ENCODE peak calls at places on chromosomes 2 and 18, in six cellular contexts. I, G, Z, D, W and U are unnamed samples.

GRCh38 chr2:68110102-68110501 is 47.3 kb upstream of the C1D start:
- DNase-seq in I (no peak), G (no peak), W (no peak), D (no peak), Z (no peak), U (no peak)

GRCh38 chr2:17536416-17536815 is 4.1 kb upstream of the VSNL1 start:
- DNase-seq in Z (no peak), D (no peak), I (no peak), W (no peak), G (no peak), U (no peak)

GRCh38 chr2:142973160-142973821 is 95.8 kb downstream of the KYNU start:
- DNase-seq in W (no peak), G (no peak), Z (no peak), D (no peak), I (no peak), U (no peak)

GRCh38 chr18:32598144-32598543 is 127.5 kb upstream of the GAREM1 start:
- DNase-seq in I (no peak), W (no peak), G (no peak), D (no peak), Z (no peak), U (no peak)

GRCh38 chr2:4653989-4654388 is 950.6 kb downstream of the DCDC2C start:
- DNase-seq in I (no peak), Z (no peak), G (no peak), D (no peak), W (no peak), U (no peak)

GRCh38 chr2:60485055-60485454 is 68.4 kb downstream of the BCL11A start:
- DNase-seq in W (peak; percentile 28), I (no peak), G (no peak), Z (no peak), D (no peak), U (no peak)

GRCh38 chr2:99777266-99777640 is 287.4 kb upstream of the REV1 start:
- DNase-seq in I (no peak), D (no peak), G (no peak), W (no peak), Z (no peak), U (no peak)

GRCh38 chr2:158620656-158621055 is 163.9 kb downstream of the PKP4 start:
- DNase-seq in Z (no peak), I (no peak), G (no peak), W (no peak), D (no peak), U (no peak)

GRCh38 chr2:73925033-73925704 is 1.5 kb upstream of the DGUOK start:
- DNase-seq in Z (no peak), W (no peak), I (no peak), G (peak; percentile 69), D (no peak), U (no peak)

GRCh38 chr18:57819671-57820460 is 16.8 kb upstream of the ATP8B1 start:
- DNase-seq in D (peak; percentile 83), G (peak; percentile 82), I (peak; percentile 34), W (peak; percentile 71), Z (no peak), U (no peak)

GRCh38 chr2:53353372-53354111 is 414.1 kb upstream of the CHAC2 start:
- DNase-seq in D (no peak), Z (no peak), W (no peak), G (peak; percentile 73), I (no peak), U (no peak)

GRCh38 chr2:128664499-128664971 is 345.9 kb upstream of the HS6ST1 start:
- DNase-seq in G (no peak), I (no peak), D (no peak), W (no peak), Z (peak; percentile 20), U (no peak)

GRCh38 chr2:27737676-27738348 is 33.7 kb upstream of the MRPL33 start:
- DNase-seq in D (peak; percentile 53), G (no peak), W (peak; percentile 85), Z (no peak), I (no peak), U (no peak)

GRCh38 chr2:106990307-106990706 is 104.3 kb upstream of the ST6GAL2 start:
- DNase-seq in W (no peak), I (no peak), G (no peak), Z (no peak), D (no peak), U (no peak)
- TF ChIP-seq EP300 in W (no peak), I (no peak), G (no peak), Z (no peak), D (no peak), U (no peak)

GRCh38 chr2:15861898-15862297 is 78.5 kb upstream of the MYCN start:
- DNase-seq in G (no peak), W (no peak), D (no peak), I (no peak), Z (no peak), U (no peak)

GRCh38 chr2:15860051-15860663 is 80.2 kb upstream of the MYCN start:
- DNase-seq in Z (no peak), D (no peak), G (no peak), I (no peak), W (no peak), U (no peak)

GRCh38 chr2:15861172-15861822 is 79.1 kb upstream of the MYCN start:
- DNase-seq in D (no peak), I (no peak), W (no peak), G (no peak), Z (no peak), U (no peak)

GRCh38 chr2:15863089-15863488 is 77.3 kb upstream of the MYCN start:
- DNase-seq in I (no peak), D (no peak), Z (no peak), W (no peak), G (no peak), U (no peak)

GRCh38 chr2:15860760-15861159 is 79.6 kb upstream of the MYCN start:
- DNase-seq in I (no peak), D (no peak), W (no peak), Z (no peak), G (no peak), U (no peak)
- TF ChIP-seq EP300 in I (no peak), D (no peak), W (no peak), Z (no peak), G (no peak), U (no peak)

GRCh38 chr2:64934530-64934929 is 54.7 kb upstream of the SLC1A4 start:
- DNase-seq in D (no peak), G (peak; percentile 51), I (no peak), W (no peak), Z (no peak), U (no peak)
- TF ChIP-seq EP300 in D (no peak), G (no peak), I (no peak), W (no peak), Z (no peak), U (no peak)

DNA sequence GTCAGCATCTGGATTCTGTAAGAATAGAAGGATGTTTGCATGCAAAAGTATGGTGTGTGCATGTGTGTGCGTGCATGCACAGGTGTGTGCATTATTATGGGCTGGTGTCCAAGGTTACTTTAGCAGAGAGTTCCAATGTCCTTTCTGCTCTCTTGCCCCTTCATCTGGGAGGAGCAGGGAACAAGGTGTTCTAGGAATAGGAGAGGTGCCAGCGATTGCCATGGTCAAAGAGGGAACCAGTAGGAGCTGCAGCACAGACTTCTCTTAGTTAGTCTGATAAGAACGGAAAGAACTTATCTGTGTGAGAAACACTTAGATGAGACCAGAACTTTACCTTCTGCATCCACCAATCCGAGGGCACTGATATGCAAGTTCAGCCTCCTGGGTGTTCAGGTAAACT is 8.3 kb downstream of the GPR45 start:
- DNase-seq in I (no peak), W (no peak), G (no peak), Z (no peak), D (no peak), U (no peak)
- TF ChIP-seq EP300 in I (no peak), W (no peak), G (no peak), Z (no peak), D (no peak), U (no peak)

GRCh38 chr2:178112202-178113152 is at the start of gene RBM45:
- DNase-seq in I (peak; percentile 87), W (peak; percentile 92), D (peak; percentile 94), G (peak; percentile 95), Z (peak; percentile 94), U (peak; percentile 84)
- TF ChIP-seq EP300 in I (no peak), W (no peak), D (no peak), G (no peak), Z (no peak), U (no peak)

DNA sequence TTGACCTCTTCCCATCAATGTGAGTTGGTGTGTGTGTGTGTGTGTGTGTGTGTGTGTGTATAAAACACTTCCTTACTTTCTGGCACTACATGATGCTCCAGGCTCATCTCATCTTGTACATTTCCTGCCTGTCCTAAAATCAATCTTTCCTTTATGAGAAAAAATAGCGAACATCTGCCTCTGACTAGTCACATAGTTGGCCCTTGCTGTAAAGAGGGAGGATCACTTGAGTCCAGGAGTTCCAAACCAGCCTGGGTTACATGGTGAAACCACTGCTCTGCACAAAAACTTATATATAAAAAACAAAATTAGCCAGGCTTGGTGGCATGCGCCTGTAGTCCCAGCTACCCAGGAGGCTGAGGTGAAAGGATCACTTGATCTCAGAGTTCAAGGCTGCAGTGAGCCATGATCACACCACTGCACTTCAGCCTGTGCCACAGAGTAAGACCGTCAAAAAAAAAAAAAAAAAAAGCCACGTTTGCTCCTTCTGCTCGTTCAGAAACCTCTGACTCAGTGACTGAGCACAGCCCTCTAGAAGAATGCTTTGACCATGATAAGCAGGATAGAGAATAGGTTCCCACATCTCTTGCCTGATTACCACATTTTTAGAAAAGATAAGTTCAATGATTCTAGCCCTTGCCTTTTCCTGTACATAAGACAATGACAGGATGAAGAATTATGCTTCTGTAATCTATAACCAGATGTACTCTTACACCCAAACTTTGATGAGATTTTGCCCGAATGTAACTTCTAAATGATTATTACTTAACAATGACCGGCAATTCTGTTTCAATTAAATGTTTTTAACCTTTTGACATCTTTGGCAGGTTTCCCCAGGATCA is 45.2 kb upstream of the ST3GAL5 start:
- DNase-seq in I (no peak), D (no peak), G (no peak), W (no peak), Z (no peak), U (no peak)
- TF ChIP-seq EP300 in I (no peak), D (no peak), G (no peak), W (no peak), Z (no peak), U (no peak)